ENCODE peak calls at places on chromosomes 1 and 21, in ten cellular contexts. W, J, P, Y, L, S, C, T, Q and A are unnamed samples. For H3K4me1, the result is how much of the 10 kb centered on the place peaks cover.

GRCh38 chr1:17239420-17239819 is 9.5 kb upstream of the PADI3 start:
- DNase-seq in W (no peak), J (peak), P (peak), Y (peak), L (no peak), S (peak), C (no peak), T (no peak), Q (peak), A (peak)

GRCh38 chr1:173562813-173563212 is 40.1 kb downstream of the SLC9C2 start:
- DNase-seq in W (no peak), J (no peak), P (no peak), Y (no peak), L (no peak), S (no peak), C (no peak), T (no peak), Q (peak), A (no peak)

GRCh38 chr1:236083650-236084385 is 18.9 kb upstream of the NID1 start:
- DNase-seq in W (no peak), J (peak), P (no peak), Y (peak), L (no peak), S (peak), C (no peak), T (no peak), Q (no peak), A (no peak)

GRCh38 chr1:179366093-179366800 is 476 bp downstream of the AXDND1 start:
- DNase-seq in W (no peak), J (no peak), P (no peak), Y (peak), L (no peak), S (no peak), C (no peak), T (no peak), Q (no peak), A (no peak)

GRCh38 chr1:168932539-168932938 is 174.0 kb upstream of the ATP1B1 start:
- DNase-seq in W (no peak), J (peak), P (no peak), Y (peak), L (no peak), S (peak), C (no peak), T (no peak), Q (peak), A (no peak)

GRCh38 chr1:241998950-241999495 is at the start of gene MAP1LC3C:
- DNase-seq in W (no peak), J (no peak), P (peak), Y (no peak), L (no peak), S (no peak), C (no peak), T (no peak), Q (no peak), A (no peak)

GRCh38 chr1:173853074-173853473 is 14.7 kb downstream of the GAS5 start:
- DNase-seq in W (no peak), J (no peak), P (no peak), Y (peak), L (no peak), S (peak), C (no peak), T (no peak), Q (no peak), A (no peak)

GRCh38 chr1:190474587-190475305 is 2.9 kb downstream of the BRINP3 start:
- DNase-seq in W (no peak), J (no peak), P (no peak), Y (peak), L (no peak), S (peak), C (no peak), T (no peak), Q (no peak), A (peak)

GRCh38 chr21:28104346-28104745 is 888.3 kb downstream of the LTN1 start:
- DNase-seq in W (no peak), J (no peak), P (no peak), Y (no peak), L (no peak), S (no peak), C (no peak), T (no peak), Q (no peak), A (no peak)

GRCh38 chr21:45548711-45549491 is 6.7 kb upstream of the SLC19A1 start:
- DNase-seq in W (peak), J (no peak), P (peak), Y (no peak), L (no peak), S (no peak), C (no peak), T (no peak), Q (no peak), A (no peak)

GRCh38 chr1:235329139-235329808 is 904 bp downstream of the GGPS1 start:
- DNase-seq in W (no peak), J (no peak), P (peak), Y (no peak), L (peak), S (no peak), C (peak), T (no peak), Q (peak), A (peak)

GRCh38 chr1:230429072-230429735 is 3.1 kb upstream of the PGBD5 start:
- DNase-seq in W (no peak), J (no peak), P (no peak), Y (no peak), L (no peak), S (no peak), C (no peak), T (no peak), Q (no peak), A (no peak)

GRCh38 chr21:31772674-31773555 is 41.0 kb upstream of the SCAF4 start:
- DNase-seq in W (no peak), J (no peak), P (peak), Y (no peak), L (no peak), S (no peak), C (no peak), T (no peak), Q (no peak), A (no peak)

GRCh38 chr1:92118826-92119225 is 38.7 kb downstream of the BTBD8 start:
- DNase-seq in W (no peak), J (peak), P (no peak), Y (no peak), L (no peak), S (no peak), C (no peak), T (no peak), Q (peak), A (no peak)

GRCh38 chr21:41634858-41635257 is 126.9 kb upstream of the TMPRSS2 start:
- DNase-seq in W (no peak), J (peak), P (peak), Y (no peak), L (no peak), S (peak), C (no peak), T (no peak), Q (peak), A (no peak)
- H3K27ac ChIP-seq in W (no peak), J (peak), P (peak), Y (no peak), L (no peak), S (no peak), C (no peak), T (no peak), Q (peak), A (no peak)

GRCh38 chr1:24761582-24761981 is 16.3 kb downstream of the CLIC4 start:
- DNase-seq in W (no peak), J (peak), P (no peak), Y (no peak), L (no peak), S (no peak), C (no peak), T (no peak), Q (no peak), A (no peak)
- TF ChIP-seq CTCF in W (no peak), J (no peak), P (no peak), Y (no peak), L (no peak), S (no peak), C (no peak), T (no peak), Q (no peak), A (no peak)

DNA sequence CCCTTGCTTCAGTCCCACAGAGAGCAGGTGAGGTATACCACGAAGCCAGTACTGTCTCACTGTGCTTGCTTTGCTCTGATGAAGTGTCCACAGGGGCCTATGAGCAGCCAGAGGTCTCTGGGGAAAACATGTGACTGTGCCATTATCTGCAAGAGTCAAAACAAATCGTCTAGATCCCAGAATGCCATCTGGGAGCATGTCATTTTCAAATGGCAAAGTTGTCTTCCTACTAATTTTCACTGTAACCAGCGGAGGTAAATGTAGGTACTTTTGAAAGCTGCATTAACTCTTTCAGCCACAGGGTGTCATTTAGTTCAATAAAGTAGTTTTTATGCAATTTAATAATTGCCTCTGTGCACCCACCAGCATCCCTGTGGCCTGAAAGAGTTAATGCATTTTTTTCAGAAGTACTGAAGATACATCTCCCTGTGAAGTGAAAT is 173.6 kb upstream of the SGIP1 start:
- DNase-seq in W (no peak), J (no peak), P (no peak), Y (no peak), L (no peak), S (no peak), C (no peak), T (no peak), Q (no peak), A (no peak)
- H3K4me1 ChIP-seq in W (half or more), J (under half), P (under half), Y (under half), L (under half), S (under half), C (under half), T (under half), Q (under half), A (under half)

GRCh38 chr1:171141336-171142051 is 43.6 kb upstream of the FMO2 start:
- DNase-seq in W (peak), J (no peak), P (peak), Y (peak), L (peak), S (peak), C (no peak), T (peak), Q (no peak), A (peak)

GRCh38 chr1:171138973-171139372 is 46.1 kb upstream of the FMO2 start:
- DNase-seq in W (no peak), J (no peak), P (no peak), Y (peak), L (no peak), S (no peak), C (no peak), T (peak), Q (no peak), A (no peak)

GRCh38 chr1:171142081-171142450 is 43.0 kb upstream of the FMO2 start:
- DNase-seq in W (peak), J (no peak), P (no peak), Y (peak), L (peak), S (peak), C (no peak), T (peak), Q (no peak), A (peak)

GRCh38 chr1:171139890-171140289 is 45.2 kb upstream of the FMO2 start:
- DNase-seq in W (no peak), J (no peak), P (no peak), Y (no peak), L (no peak), S (no peak), C (no peak), T (peak), Q (no peak), A (no peak)

DNA sequence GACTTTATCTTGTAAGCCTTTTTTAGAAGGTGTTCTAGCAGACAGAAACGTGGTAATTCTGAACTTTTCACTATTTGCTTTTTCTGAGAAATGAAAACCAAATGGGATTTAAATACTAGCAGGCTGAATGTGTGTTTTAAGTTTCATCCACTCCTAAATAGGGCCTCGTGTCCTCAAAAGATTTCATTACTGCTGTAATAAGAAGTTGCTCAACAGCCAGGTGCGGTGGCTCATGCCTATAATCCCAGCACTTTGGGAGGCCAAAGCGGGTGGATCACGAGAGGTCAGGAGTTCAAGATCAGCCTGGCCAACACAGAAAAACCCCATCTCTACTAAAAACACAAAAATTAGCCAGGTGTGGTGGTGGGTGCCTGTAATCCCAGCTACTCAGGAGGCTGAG is 44.6 kb upstream of the FMO2 start:
- DNase-seq in W (peak), J (no peak), P (no peak), Y (peak), L (peak), S (no peak), C (no peak), T (peak), Q (no peak), A (no peak)
- H3K27ac ChIP-seq in W (peak), J (no peak), P (no peak), Y (no peak), L (peak), S (peak), C (no peak), T (peak), Q (no peak), A (peak)

DNA sequence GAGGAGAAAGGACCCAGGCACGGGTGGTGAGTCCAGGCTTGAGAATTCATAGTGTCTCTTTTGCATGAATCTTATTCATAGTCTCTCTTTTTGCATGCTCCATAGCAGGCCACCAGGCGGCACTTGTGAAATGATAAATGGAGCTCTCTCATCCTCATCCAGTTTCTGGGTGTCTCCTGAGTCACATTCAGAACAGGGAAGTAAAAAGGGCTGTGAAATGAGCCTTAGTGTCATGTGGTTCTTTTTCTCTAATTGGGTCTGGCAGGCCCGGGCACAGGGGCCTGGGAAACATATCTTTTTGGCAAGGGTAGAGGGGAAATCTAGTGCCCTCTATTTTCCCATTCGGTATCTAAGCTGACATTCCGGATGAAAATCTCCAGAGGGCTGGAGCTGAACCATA is 19.1 kb upstream of the NCF2 start:
- DNase-seq in W (peak), J (peak), P (peak), Y (peak), L (peak), S (peak), C (no peak), T (peak), Q (peak), A (peak)
- TF ChIP-seq CTCF in W (peak), J (peak), P (peak), Y (peak), L (peak), S (peak), C (no peak), T (peak), Q (peak), A (peak)

DNA sequence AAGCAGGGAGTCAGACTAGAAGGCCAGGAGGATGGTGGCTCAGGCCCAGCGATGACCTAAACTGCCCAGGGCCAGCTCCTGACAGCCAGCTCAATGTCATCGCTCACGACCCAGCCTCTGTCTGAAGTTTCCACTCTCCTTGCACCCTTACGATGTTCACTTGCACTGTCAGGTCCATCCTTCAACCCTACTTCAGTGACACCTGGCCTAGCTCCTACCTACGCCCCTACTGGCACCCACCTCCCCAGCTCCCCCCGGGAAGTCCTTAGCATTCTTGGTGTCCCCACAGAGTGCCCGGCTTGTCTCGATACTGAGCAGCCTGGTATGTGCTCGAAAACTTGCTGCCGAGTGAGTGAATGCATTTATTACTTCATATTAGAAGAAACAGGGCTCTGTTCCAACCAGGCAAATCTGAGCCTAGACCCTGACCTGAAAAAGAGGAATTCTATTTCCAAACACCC is 29.7 kb upstream of the LRRC38 start:
- DNase-seq in W (peak), J (no peak), P (no peak), Y (peak), L (no peak), S (no peak), C (no peak), T (peak), Q (no peak), A (no peak)
- H3K4me1 ChIP-seq in W (under half), J (under half), P (under half), Y (under half), L (under half), S (under half), C (under half), T (under half), Q (under half), A (under half)

DNA sequence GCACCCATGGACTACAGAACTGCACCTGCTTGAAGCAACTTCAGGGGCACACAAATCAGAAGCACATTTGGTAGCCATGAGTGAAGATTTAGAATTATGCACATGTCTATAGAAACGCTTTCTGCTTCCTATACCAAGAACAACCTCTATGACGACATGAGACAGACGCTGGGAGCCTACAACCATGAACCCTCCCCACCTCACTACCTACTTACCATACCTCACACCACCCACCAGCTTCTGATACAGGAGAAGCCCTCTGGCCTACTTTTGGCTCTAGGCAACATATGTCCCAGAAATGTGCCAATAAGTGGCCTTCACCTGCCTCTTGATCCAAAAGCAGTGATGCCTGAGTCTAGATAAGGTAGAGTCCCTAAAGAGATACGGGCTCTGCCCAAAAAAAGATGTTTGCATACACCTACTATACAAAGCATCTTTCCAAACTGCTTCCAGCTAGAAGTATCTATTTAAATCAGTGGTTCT is 58.5 kb downstream of the SLC45A1 start:
- DNase-seq in W (no peak), J (no peak), P (no peak), Y (no peak), L (no peak), S (no peak), C (no peak), T (no peak), Q (no peak), A (no peak)
- H3K27ac ChIP-seq in W (peak), J (no peak), P (peak), Y (no peak), L (peak), S (no peak), C (no peak), T (no peak), Q (no peak), A (peak)

GRCh38 chr1:110525250-110525597 is 6.2 kb upstream of the KCNA10 start:
- DNase-seq in W (no peak), J (no peak), P (no peak), Y (no peak), L (no peak), S (no peak), C (no peak), T (no peak), Q (no peak), A (no peak)

GRCh38 chr1:110523011-110523410 is 4.0 kb upstream of the KCNA10 start:
- DNase-seq in W (no peak), J (no peak), P (no peak), Y (no peak), L (peak), S (no peak), C (no peak), T (no peak), Q (no peak), A (no peak)

GRCh38 chr1:110529011-110529410 is 10.0 kb upstream of the KCNA10 start:
- DNase-seq in W (no peak), J (no peak), P (no peak), Y (no peak), L (no peak), S (no peak), C (no peak), T (no peak), Q (no peak), A (no peak)

GRCh38 chr1:110524311-110525249 is 5.6 kb upstream of the KCNA10 start:
- DNase-seq in W (no peak), J (peak), P (no peak), Y (peak), L (no peak), S (peak), C (peak), T (no peak), Q (peak), A (peak)

GRCh38 chr1:110526189-110526588 is 7.2 kb upstream of the KCNA10 start:
- DNase-seq in W (no peak), J (no peak), P (no peak), Y (no peak), L (no peak), S (no peak), C (no peak), T (no peak), Q (no peak), A (no peak)
- TF ChIP-seq CTCF in W (no peak), J (no peak), P (no peak), Y (no peak), L (no peak), S (no peak), C (no peak), T (no peak), Q (no peak), A (no peak)

GRCh38 chr1:18640228-18641004 is 9.8 kb downstream of the PAX7 start:
- DNase-seq in W (no peak), J (no peak), P (peak), Y (no peak), L (no peak), S (no peak), C (no peak), T (no peak), Q (no peak), A (no peak)
- H3K4me1 ChIP-seq in W (under half), J (under half), P (under half), Y (under half), L (under half), S (under half), C (under half), T (under half), Q (under half), A (under half)

GRCh38 chr1:175720023-175720422 is 23.4 kb downstream of the TNR start:
- DNase-seq in W (no peak), J (no peak), P (no peak), Y (no peak), L (no peak), S (no peak), C (no peak), T (no peak), Q (no peak), A (no peak)
- H3K27ac ChIP-seq in W (no peak), J (no peak), P (no peak), Y (no peak), L (no peak), S (no peak), C (no peak), T (no peak), Q (no peak), A (no peak)